ENCODE peak calls at places on chromosomes 1 and 21, in nine cellular contexts. R is GOT3; K is NCI-H774; M is body of pancreas; I is tibial nerve; G is CD8-positive, alpha-beta T cell; O is activated CD4-positive, alpha-beta T cell treated with anti-CD3 and anti-CD28 coated beads, Interleukin-2, amount 50 U/mL, for 1 hour; P is left ventricle myocardium inferior; F is tibial artery. C is an unnamed sample.

GRCh38 chr1:90835172-90835660 is 118.1 kb upstream of the BARHL2 start:
- DNase-seq in G (no peak), P (no peak), O (no peak), M (no peak), I (no peak), R (no peak), F (no peak), K (no peak), C (no peak)

GRCh38 chr1:25232866-25233784 is 823 bp upstream of the SYF2 start:
- DNase-seq in F (peak), M (peak), G (peak), I (peak), P (peak), R (no peak), O (peak), K (peak), C (peak)

GRCh38 chr21:45306832-45307571 is 19.3 kb upstream of the POFUT2 start:
- DNase-seq in I (peak), P (peak), F (peak), M (peak), G (no peak), R (no peak), K (no peak), O (no peak), C (no peak)

GRCh38 chr1:3712573-3713535 is 39.4 kb upstream of the CCDC27 start:
- DNase-seq in G (no peak), P (peak), O (no peak), K (no peak), R (no peak), I (no peak), M (no peak), F (no peak), C (no peak)

GRCh38 chr1:209349372-209350324 is 233.9 kb upstream of the CAMK1G start:
- DNase-seq in I (no peak), F (no peak), K (no peak), P (no peak), R (no peak), G (no peak), O (no peak), M (no peak), C (no peak)

GRCh38 chr21:45410151-45410864 is 5.3 kb downstream of the COL18A1 start:
- DNase-seq in G (no peak), R (no peak), I (no peak), K (no peak), F (no peak), O (no peak), P (peak), M (peak), C (no peak)

GRCh38 chr1:74222701-74223100 is 12.5 kb upstream of the TNNI3K start:
- DNase-seq in M (no peak), F (no peak), R (no peak), K (no peak), P (no peak), O (no peak), G (no peak), I (no peak), C (no peak)

GRCh38 chr1:31003613-31004230 is 61.8 kb downstream of the PUM1 start:
- DNase-seq in G (no peak), O (no peak), K (no peak), F (no peak), M (no peak), P (no peak), I (no peak), R (no peak), C (no peak)

GRCh38 chr1:69858534-69858933 is 290.8 kb downstream of the LRRC7 start:
- DNase-seq in K (no peak), F (no peak), I (no peak), M (no peak), G (no peak), O (no peak), R (no peak), P (no peak), C (no peak)

GRCh38 chr21:32009263-32009662 is 136.4 kb downstream of the HUNK start:
- DNase-seq in F (no peak), P (no peak), R (no peak), M (no peak), I (no peak), K (no peak), G (no peak), O (no peak), C (no peak)

GRCh38 chr1:26417111-26417510 is 6.5 kb downstream of the LIN28A start:
- DNase-seq in O (peak), F (peak), K (peak), M (peak), P (peak), G (peak), I (no peak), R (no peak), C (peak)

GRCh38 chr1:181033128-181033798 is 520 bp upstream of the MR1 start:
- DNase-seq in P (no peak), G (peak), F (peak), M (peak), O (peak), I (no peak), R (no peak), K (no peak), C (peak)

GRCh38 chr1:69982992-69983391 is 222.4 kb downstream of the LRRC40 start:
- DNase-seq in F (no peak), K (no peak), M (no peak), O (no peak), G (no peak), R (peak), P (no peak), I (no peak), C (peak)

GRCh38 chr1:51237714-51238403 is 1.8 kb downstream of the RNF11 start:
- DNase-seq in F (no peak), G (no peak), O (no peak), M (peak), R (no peak), I (no peak), K (no peak), P (no peak), C (peak)

GRCh38 chr1:53546409-53547155 is 87.4 kb downstream of the DMRTB1 start:
- DNase-seq in G (no peak), I (no peak), R (no peak), P (peak), O (no peak), M (peak), K (no peak), F (peak), C (no peak)

GRCh38 chr1:147773215-147773715 is 12.9 kb upstream of the GJA5 start:
- DNase-seq in P (no peak), I (no peak), K (no peak), R (no peak), O (no peak), G (no peak), M (no peak), F (no peak), C (no peak)

GRCh38 chr1:173093721-173094450 is 43.1 kb upstream of the TNFSF18 start:
- DNase-seq in K (no peak), P (no peak), O (no peak), M (no peak), I (no peak), G (no peak), F (no peak), R (no peak), C (no peak)

GRCh38 chr1:215957692-215958091 is 390.6 kb downstream of the KCTD3 start:
- DNase-seq in K (no peak), P (no peak), M (no peak), G (no peak), O (no peak), R (no peak), I (no peak), F (no peak), C (no peak)

GRCh38 chr1:203025721-203026665 is at the start of gene PPFIA4:
- DNase-seq in R (peak), P (peak), O (peak), F (peak), K (peak), G (peak), I (peak), M (peak), C (no peak)

GRCh38 chr1:178345238-178345637 is 151.5 kb downstream of the CLEC20A start:
- DNase-seq in M (no peak), F (no peak), P (no peak), R (no peak), O (no peak), K (no peak), G (no peak), I (no peak), C (no peak)

GRCh38 chr21:40706161-40706560 is 140.8 kb downstream of the DSCAM start:
- DNase-seq in I (no peak), G (no peak), P (no peak), F (no peak), R (no peak), O (no peak), K (no peak), M (no peak), C (no peak)

GRCh38 chr1:1349256-1350012 is at the start of gene DVL1:
- DNase-seq in R (no peak), M (peak), K (peak), G (peak), I (no peak), F (peak), P (peak), O (peak), C (peak)

GRCh38 chr1:1876335-1876935 is 14.5 kb downstream of the GNB1 start:
- DNase-seq in I (no peak), K (no peak), G (no peak), P (no peak), M (no peak), R (no peak), O (no peak), F (no peak), C (no peak)

GRCh38 chr1:218895064-218895587 is 278.6 kb upstream of the LYPLAL1 start:
- DNase-seq in F (no peak), M (no peak), P (no peak), R (no peak), G (no peak), O (no peak), K (no peak), I (no peak), C (no peak)

GRCh38 chr1:67429011-67429527 is 1.1 kb downstream of the SERBP1 start:
- DNase-seq in O (peak), F (peak), I (no peak), K (no peak), M (no peak), R (no peak), P (no peak), G (peak), C (peak)

GRCh38 chr1:202165267-202165941 is 5.0 kb upstream of the PTPN7 start:
- DNase-seq in O (peak), M (no peak), K (no peak), G (no peak), F (no peak), R (no peak), P (no peak), I (no peak), C (no peak)

GRCh38 chr1:59827055-59827643 is 12.4 kb downstream of the HOOK1 start:
- DNase-seq in I (no peak), K (no peak), G (no peak), M (no peak), R (no peak), P (no peak), F (no peak), O (no peak), C (no peak)

GRCh38 chr21:46069719-46070279 is 28.1 kb upstream of the COL6A2 start:
- DNase-seq in I (no peak), K (no peak), M (no peak), G (no peak), R (no peak), O (no peak), P (no peak), F (no peak), C (no peak)

GRCh38 chr1:114282751-114283403 is 129.2 kb upstream of the SYT6 start:
- DNase-seq in P (peak), R (peak), M (peak), O (peak), G (peak), I (peak), F (peak), K (peak), C (peak)

GRCh38 chr1:185062710-185063370 is 17.5 kb downstream of the RNF2 start:
- DNase-seq in I (no peak), R (no peak), O (no peak), G (no peak), F (no peak), K (no peak), M (no peak), P (no peak), C (no peak)

GRCh38 chr1:220527279-220528048 is 472 bp upstream of the MARK1 start:
- DNase-seq in K (peak), M (peak), F (peak), P (peak), O (no peak), I (no peak), G (no peak), R (no peak), C (no peak)

GRCh38 chr1:44688760-44689446 is 14.4 kb downstream of the ARMH1 start:
- DNase-seq in R (no peak), I (no peak), M (no peak), P (no peak), G (no peak), F (no peak), O (no peak), K (no peak), C (no peak)

GRCh38 chr1:12591267-12591938 is 26.6 kb downstream of the DHRS3 start:
- DNase-seq in K (no peak), P (peak), F (peak), M (peak), R (no peak), I (peak), G (no peak), O (no peak), C (no peak)

GRCh38 chr1:94971491-94971924 is 44.6 kb upstream of the CNN3 start:
- DNase-seq in M (no peak), G (no peak), P (no peak), I (no peak), K (no peak), F (no peak), R (no peak), O (no peak), C (peak)